ENCODE peak calls at places on chromosomes 16 and 17, in four cellular contexts. One of them, this sample, is unnamed.

GRCh38 chr17:27569257-27569722 is 61.7 kb upstream of the LGALS9 start:
- DNase-seq in Ammon's horn: peak
- DNase-seq in activated effector memory CD4-positive, alpha-beta T cell treated with Interleukin-2 at 50 U/mL for 16 hours: no peak
- DNase-seq in stimulated activated CD4-positive, alpha-beta T cell treated with anti-CD3 and anti-CD28 coated beads, Interleukin-1b, Interleukin-23, amount 100 ng/mL, for 1 hour: peak
- DNase-seq in this sample: peak

GRCh38 chr17:4204676-4205075 is 59.1 kb downstream of the ANKFY1 start:
- DNase-seq in Ammon's horn: peak
- DNase-seq in activated effector memory CD4-positive, alpha-beta T cell treated with Interleukin-2 at 50 U/mL for 16 hours: no peak
- DNase-seq in stimulated activated CD4-positive, alpha-beta T cell treated with anti-CD3 and anti-CD28 coated beads, Interleukin-1b, Interleukin-23, amount 100 ng/mL, for 1 hour: no peak
- DNase-seq in this sample: no peak

GRCh38 chr17:83106913-83107655 is 27.7 kb downstream of the METRNL start:
- DNase-seq in Ammon's horn: no peak
- DNase-seq in activated effector memory CD4-positive, alpha-beta T cell treated with Interleukin-2 at 50 U/mL for 16 hours: no peak
- DNase-seq in stimulated activated CD4-positive, alpha-beta T cell treated with anti-CD3 and anti-CD28 coated beads, Interleukin-1b, Interleukin-23, amount 100 ng/mL, for 1 hour: no peak
- DNase-seq in this sample: no peak

GRCh38 chr17:68019336-68019674 is 16.2 kb upstream of the KPNA2 start:
- DNase-seq in Ammon's horn: no peak
- DNase-seq in activated effector memory CD4-positive, alpha-beta T cell treated with Interleukin-2 at 50 U/mL for 16 hours: no peak
- DNase-seq in stimulated activated CD4-positive, alpha-beta T cell treated with anti-CD3 and anti-CD28 coated beads, Interleukin-1b, Interleukin-23, amount 100 ng/mL, for 1 hour: no peak
- DNase-seq in this sample: no peak

GRCh38 chr17:66842959-66843358 is 8.0 kb downstream of the CACNG5 start:
- DNase-seq in Ammon's horn: no peak
- DNase-seq in activated effector memory CD4-positive, alpha-beta T cell treated with Interleukin-2 at 50 U/mL for 16 hours: no peak
- DNase-seq in stimulated activated CD4-positive, alpha-beta T cell treated with anti-CD3 and anti-CD28 coated beads, Interleukin-1b, Interleukin-23, amount 100 ng/mL, for 1 hour: no peak
- DNase-seq in this sample: no peak

GRCh38 chr16:3618782-3619166 is 7.4 kb upstream of the SLX4 start:
- DNase-seq in Ammon's horn: no peak
- DNase-seq in activated effector memory CD4-positive, alpha-beta T cell treated with Interleukin-2 at 50 U/mL for 16 hours: no peak
- DNase-seq in stimulated activated CD4-positive, alpha-beta T cell treated with anti-CD3 and anti-CD28 coated beads, Interleukin-1b, Interleukin-23, amount 100 ng/mL, for 1 hour: no peak
- DNase-seq in this sample: no peak

GRCh38 chr17:29393451-29393850 is 3.3 kb downstream of the TAOK1 start:
- DNase-seq in Ammon's horn: no peak
- DNase-seq in activated effector memory CD4-positive, alpha-beta T cell treated with Interleukin-2 at 50 U/mL for 16 hours: no peak
- DNase-seq in stimulated activated CD4-positive, alpha-beta T cell treated with anti-CD3 and anti-CD28 coated beads, Interleukin-1b, Interleukin-23, amount 100 ng/mL, for 1 hour: no peak
- DNase-seq in this sample: no peak

GRCh38 chr17:74059471-74059870 is 144.0 kb upstream of the RPL38 start:
- DNase-seq in Ammon's horn: peak
- DNase-seq in activated effector memory CD4-positive, alpha-beta T cell treated with Interleukin-2 at 50 U/mL for 16 hours: no peak
- DNase-seq in stimulated activated CD4-positive, alpha-beta T cell treated with anti-CD3 and anti-CD28 coated beads, Interleukin-1b, Interleukin-23, amount 100 ng/mL, for 1 hour: no peak
- DNase-seq in this sample: no peak

GRCh38 chr17:395179-395578 is 42.6 kb upstream of the RPH3AL start:
- DNase-seq in Ammon's horn: no peak
- DNase-seq in activated effector memory CD4-positive, alpha-beta T cell treated with Interleukin-2 at 50 U/mL for 16 hours: no peak
- DNase-seq in stimulated activated CD4-positive, alpha-beta T cell treated with anti-CD3 and anti-CD28 coated beads, Interleukin-1b, Interleukin-23, amount 100 ng/mL, for 1 hour: no peak
- DNase-seq in this sample: no peak

GRCh38 chr17:8739104-8739503 is 5.5 kb downstream of the CCDC42 start:
- DNase-seq in Ammon's horn: no peak
- DNase-seq in activated effector memory CD4-positive, alpha-beta T cell treated with Interleukin-2 at 50 U/mL for 16 hours: no peak
- DNase-seq in stimulated activated CD4-positive, alpha-beta T cell treated with anti-CD3 and anti-CD28 coated beads, Interleukin-1b, Interleukin-23, amount 100 ng/mL, for 1 hour: no peak
- DNase-seq in this sample: no peak

This sample was measured in GDM1.